ENCODE peak calls at places on chromosomes 12 and 14, in six cellular contexts. One of them, this sample, is unnamed.

GRCh38 chr14:88919502-88919901 is 95.1 kb downstream of the TTC8 start:
- DNase-seq in A549: peak
- DNase-seq in HEK293T: no peak
- DNase-seq in GM10248: no peak
- DNase-seq in psoas muscle: no peak
- DNase-seq in CD8-positive, alpha-beta memory T cell: no peak
- DNase-seq in this sample: no peak

GRCh38 chr12:57729321-57729844 is 9.2 kb downstream of the AGAP2 start:
- DNase-seq in GM10248: peak
- DNase-seq in CD8-positive, alpha-beta memory T cell: no peak
- DNase-seq in A549: no peak
- DNase-seq in psoas muscle: no peak
- DNase-seq in HEK293T: no peak
- DNase-seq in this sample: no peak

GRCh38 chr14:74571901-74572828 is 39.9 kb downstream of the LTBP2 start:
- DNase-seq in psoas muscle: peak
- DNase-seq in CD8-positive, alpha-beta memory T cell: no peak
- DNase-seq in A549: peak
- DNase-seq in GM10248: no peak
- DNase-seq in HEK293T: peak
- DNase-seq in this sample: no peak

GRCh38 chr14:85529803-85530574 is at the start of gene FLRT2:
- DNase-seq in A549: peak
- DNase-seq in CD8-positive, alpha-beta memory T cell: no peak
- DNase-seq in GM10248: no peak
- DNase-seq in psoas muscle: peak
- DNase-seq in HEK293T: no peak
- DNase-seq in this sample: peak

GRCh38 chr12:6336079-6336858 is 5.6 kb downstream of the TNFRSF1A start:
- DNase-seq in psoas muscle: peak
- DNase-seq in CD8-positive, alpha-beta memory T cell: peak
- DNase-seq in GM10248: peak
- DNase-seq in HEK293T: peak
- DNase-seq in A549: peak
- DNase-seq in this sample: peak

GRCh38 chr12:118853634-118854033 is 127.7 kb upstream of the SRRM4 start:
- DNase-seq in psoas muscle: no peak
- DNase-seq in A549: no peak
- DNase-seq in HEK293T: no peak
- DNase-seq in CD8-positive, alpha-beta memory T cell: no peak
- DNase-seq in GM10248: no peak
- DNase-seq in this sample: peak

GRCh38 chr12:116365114-116365513 is 87.6 kb upstream of the MED13L start:
- DNase-seq in CD8-positive, alpha-beta memory T cell: no peak
- DNase-seq in HEK293T: no peak
- DNase-seq in A549: no peak
- DNase-seq in GM10248: no peak
- DNase-seq in psoas muscle: no peak
- DNase-seq in this sample: no peak

GRCh38 chr14:65803886-65804285 is 391.4 kb downstream of the FUT8 start:
- DNase-seq in GM10248: no peak
- DNase-seq in A549: no peak
- DNase-seq in CD8-positive, alpha-beta memory T cell: no peak
- DNase-seq in psoas muscle: no peak
- DNase-seq in HEK293T: no peak
- DNase-seq in this sample: no peak

GRCh38 chr12:10673660-10674384 is at the start of gene STYK1:
- DNase-seq in CD8-positive, alpha-beta memory T cell: peak
- DNase-seq in HEK293T: peak
- DNase-seq in A549: peak
- DNase-seq in GM10248: peak
- DNase-seq in psoas muscle: peak
- DNase-seq in this sample: peak

GRCh38 chr12:50326636-50327284 is 43.4 kb upstream of the LIMA1 start:
- DNase-seq in A549: no peak
- DNase-seq in GM10248: no peak
- DNase-seq in HEK293T: no peak
- DNase-seq in psoas muscle: no peak
- DNase-seq in CD8-positive, alpha-beta memory T cell: no peak
- DNase-seq in this sample: no peak

GRCh38 chr12:138898-139534 is 72.4 kb downstream of the IQSEC3 start:
- DNase-seq in psoas muscle: no peak
- DNase-seq in GM10248: no peak
- DNase-seq in A549: no peak
- DNase-seq in HEK293T: no peak
- DNase-seq in CD8-positive, alpha-beta memory T cell: no peak
- DNase-seq in this sample: peak

GRCh38 chr12:98736352-98737326 is 91.5 kb downstream of the APAF1 start:
- DNase-seq in psoas muscle: no peak
- DNase-seq in CD8-positive, alpha-beta memory T cell: no peak
- DNase-seq in A549: no peak
- DNase-seq in GM10248: no peak
- DNase-seq in HEK293T: no peak
- DNase-seq in this sample: peak

GRCh38 chr12:64706366-64706765 is 52.8 kb downstream of the GNS start:
- DNase-seq in psoas muscle: no peak
- DNase-seq in A549: no peak
- DNase-seq in CD8-positive, alpha-beta memory T cell: no peak
- DNase-seq in HEK293T: no peak
- DNase-seq in GM10248: no peak
- DNase-seq in this sample: no peak

GRCh38 chr12:103673891-103674375 is 86.9 kb downstream of the STAB2 start:
- DNase-seq in HEK293T: no peak
- DNase-seq in A549: no peak
- DNase-seq in psoas muscle: no peak
- DNase-seq in GM10248: no peak
- DNase-seq in CD8-positive, alpha-beta memory T cell: no peak
- DNase-seq in this sample: no peak

GRCh38 chr14:96081767-96082400 is 42.7 kb downstream of the C14orf132 start:
- DNase-seq in CD8-positive, alpha-beta memory T cell: no peak
- DNase-seq in GM10248: no peak
- DNase-seq in HEK293T: no peak
- DNase-seq in psoas muscle: peak
- DNase-seq in A549: no peak
- DNase-seq in this sample: no peak

GRCh38 chr14:85308531-85309300 is 221.2 kb upstream of the FLRT2 start:
- DNase-seq in CD8-positive, alpha-beta memory T cell: no peak
- DNase-seq in HEK293T: no peak
- DNase-seq in A549: no peak
- DNase-seq in GM10248: no peak
- DNase-seq in psoas muscle: no peak
- DNase-seq in this sample: peak

GRCh38 chr12:113088037-113088436 is 31.5 kb downstream of the DTX1 start:
- DNase-seq in HEK293T: no peak
- DNase-seq in CD8-positive, alpha-beta memory T cell: no peak
- DNase-seq in A549: no peak
- DNase-seq in psoas muscle: no peak
- DNase-seq in GM10248: no peak
- DNase-seq in this sample: no peak

GRCh38 chr12:49261726-49262125 is 3.2 kb upstream of the TUBA1C start:
- DNase-seq in psoas muscle: no peak
- DNase-seq in HEK293T: no peak
- DNase-seq in CD8-positive, alpha-beta memory T cell: no peak
- DNase-seq in GM10248: no peak
- DNase-seq in A549: no peak
- DNase-seq in this sample: no peak

GRCh38 chr12:20510811-20511210 is 142.5 kb downstream of the PDE3A start:
- DNase-seq in A549: no peak
- DNase-seq in GM10248: no peak
- DNase-seq in psoas muscle: no peak
- DNase-seq in CD8-positive, alpha-beta memory T cell: no peak
- DNase-seq in HEK293T: no peak
- DNase-seq in this sample: no peak

GRCh38 chr12:56078931-56079728 is 835 bp upstream of the ERBB3 start:
- DNase-seq in HEK293T: peak
- DNase-seq in CD8-positive, alpha-beta memory T cell: peak
- DNase-seq in GM10248: peak
- DNase-seq in psoas muscle: peak
- DNase-seq in A549: peak
- DNase-seq in this sample: peak

GRCh38 chr12:5901416-5901815 is 43.6 kb downstream of the ANO2 start:
- DNase-seq in A549: no peak
- DNase-seq in GM10248: no peak
- DNase-seq in HEK293T: no peak
- DNase-seq in CD8-positive, alpha-beta memory T cell: no peak
- DNase-seq in psoas muscle: no peak
- DNase-seq in this sample: no peak

GRCh38 chr14:54192610-54193009 is 204.2 kb upstream of the CDKN3 start:
- DNase-seq in CD8-positive, alpha-beta memory T cell: no peak
- DNase-seq in GM10248: no peak
- DNase-seq in A549: no peak
- DNase-seq in psoas muscle: no peak
- DNase-seq in HEK293T: no peak
- DNase-seq in this sample: no peak

GRCh38 chr12:109459247-109459646 is 17.9 kb downstream of the KCTD10 start:
- DNase-seq in A549: no peak
- DNase-seq in HEK293T: no peak
- DNase-seq in GM10248: no peak
- DNase-seq in psoas muscle: no peak
- DNase-seq in CD8-positive, alpha-beta memory T cell: no peak
- DNase-seq in this sample: no peak

GRCh38 chr12:106745181-106745745 is 29.2 kb upstream of the RIC8B start:
- DNase-seq in psoas muscle: no peak
- DNase-seq in GM10248: no peak
- DNase-seq in HEK293T: no peak
- DNase-seq in A549: no peak
- DNase-seq in CD8-positive, alpha-beta memory T cell: no peak
- DNase-seq in this sample: no peak

GRCh38 chr14:54727929-54728328 is 161.0 kb downstream of the SAMD4A start:
- DNase-seq in HEK293T: no peak
- DNase-seq in CD8-positive, alpha-beta memory T cell: no peak
- DNase-seq in GM10248: no peak
- DNase-seq in A549: no peak
- DNase-seq in psoas muscle: peak
- DNase-seq in this sample: no peak

GRCh38 chr12:52969828-52970569 is 21.1 kb downstream of the KRT18 start:
- DNase-seq in GM10248: no peak
- DNase-seq in A549: no peak
- DNase-seq in psoas muscle: no peak
- DNase-seq in HEK293T: no peak
- DNase-seq in CD8-positive, alpha-beta memory T cell: no peak
- DNase-seq in this sample: no peak

GRCh38 chr14:27739657-27740156 is 1026.9 kb upstream of the FOXG1 start:
- DNase-seq in HEK293T: no peak
- DNase-seq in CD8-positive, alpha-beta memory T cell: no peak
- DNase-seq in psoas muscle: no peak
- DNase-seq in A549: no peak
- DNase-seq in GM10248: no peak
- DNase-seq in this sample: no peak

GRCh38 chr12:82801951-82802610 is 115.4 kb downstream of the TMTC2 start:
- DNase-seq in CD8-positive, alpha-beta memory T cell: no peak
- DNase-seq in psoas muscle: no peak
- DNase-seq in GM10248: no peak
- DNase-seq in HEK293T: no peak
- DNase-seq in A549: no peak
- DNase-seq in this sample: no peak

GRCh38 chr12:49537709-49538601 is 875 bp upstream of the KCNH3 start:
- DNase-seq in GM10248: no peak
- DNase-seq in psoas muscle: no peak
- DNase-seq in HEK293T: no peak
- DNase-seq in CD8-positive, alpha-beta memory T cell: no peak
- DNase-seq in A549: peak
- DNase-seq in this sample: peak

GRCh38 chr12:103966736-103967135 is 1.1 kb downstream of the TDG start:
- DNase-seq in CD8-positive, alpha-beta memory T cell: no peak
- DNase-seq in GM10248: no peak
- DNase-seq in HEK293T: no peak
- DNase-seq in psoas muscle: no peak
- DNase-seq in A549: no peak
- DNase-seq in this sample: peak